ENCODE peak calls at places on chromosomes 11 and 22, in four cellular contexts. X is HepG2, T is K562, F is GM12878. E is an unnamed sample.

GRCh38 chr11:91160661-91161060 is 937.8 kb upstream of the CHORDC1 start:
- DNase-seq in X (no peak), T (no peak), F (no peak), E (no peak)

GRCh38 chr11:68989936-68990606 is 9.3 kb upstream of the MRGPRD start:
- DNase-seq in X (no peak), T (no peak), F (no peak), E (no peak)

GRCh38 chr11:132008872-132009271 is 638.5 kb downstream of the NTM start:
- DNase-seq in X (no peak), T (no peak), F (no peak), E (no peak)

GRCh38 chr22:33188316-33188715 is 130.1 kb upstream of the SYN3 start:
- DNase-seq in X (no peak), F (no peak), T (no peak), E (no peak)

GRCh38 chr11:6737872-6738466 is 33.8 kb downstream of the OR2AG2 start:
- DNase-seq in T (peak), X (peak), F (no peak), E (peak)

GRCh38 chr11:40337118-40337517 is 1122.3 kb downstream of the LRRC4C start:
- DNase-seq in X (no peak), F (no peak), T (no peak), E (peak)

GRCh38 chr11:104529916-104530315 is 366.0 kb upstream of the PDGFD start:
- DNase-seq in X (no peak), F (no peak), T (no peak), E (no peak)

GRCh38 chr22:45968003-45968650 is 8.8 kb downstream of the WNT7B start:
- DNase-seq in X (no peak), F (no peak), T (no peak), E (no peak)

GRCh38 chr11:84398017-84398626 is 1112.0 kb upstream of the CCDC90B start:
- DNase-seq in T (no peak), F (no peak), X (peak), E (no peak)

GRCh38 chr11:76193219-76193618 is 13.1 kb downstream of the WNT11 start:
- DNase-seq in X (no peak), F (no peak), T (peak), E (no peak)

GRCh38 chr11:70128435-70128906 is 50.4 kb downstream of the ANO1 start:
- DNase-seq in T (no peak), F (no peak), X (peak), E (peak)

GRCh38 chr11:123690490-123690889 is 36.1 kb upstream of the SCN3B start:
- DNase-seq in T (no peak), F (no peak), X (no peak), E (no peak)

GRCh38 chr11:64007160-64007628 is 21.0 kb downstream of the OTUB1 start:
- DNase-seq in T (peak), F (no peak), X (no peak), E (no peak)
- TF ChIP-seq MYC in T (no peak), F (no peak), X (peak), E (no peak)

GRCh38 chr11:128860571-128861361 is 6.3 kb downstream of the KCNJ1 start:
- DNase-seq in X (no peak), T (no peak), F (no peak), E (no peak)

GRCh38 chr11:128854801-128855200 is 12.3 kb downstream of the KCNJ1 start:
- DNase-seq in X (no peak), T (no peak), F (no peak), E (no peak)

GRCh38 chr11:128856241-128856640 is 10.9 kb downstream of the KCNJ1 start:
- DNase-seq in X (no peak), T (no peak), F (no peak), E (no peak)

GRCh38 chr11:128859563-128860441 is 7.3 kb downstream of the KCNJ1 start:
- DNase-seq in F (no peak), T (peak), X (peak), E (peak)

GRCh38 chr11:128857341-128857740 is 9.8 kb downstream of the KCNJ1 start:
- DNase-seq in T (no peak), X (no peak), F (no peak), E (no peak)
- H3K9ac ChIP-seq in T (no peak), X (no peak), F (no peak), E (no peak)

DNA sequence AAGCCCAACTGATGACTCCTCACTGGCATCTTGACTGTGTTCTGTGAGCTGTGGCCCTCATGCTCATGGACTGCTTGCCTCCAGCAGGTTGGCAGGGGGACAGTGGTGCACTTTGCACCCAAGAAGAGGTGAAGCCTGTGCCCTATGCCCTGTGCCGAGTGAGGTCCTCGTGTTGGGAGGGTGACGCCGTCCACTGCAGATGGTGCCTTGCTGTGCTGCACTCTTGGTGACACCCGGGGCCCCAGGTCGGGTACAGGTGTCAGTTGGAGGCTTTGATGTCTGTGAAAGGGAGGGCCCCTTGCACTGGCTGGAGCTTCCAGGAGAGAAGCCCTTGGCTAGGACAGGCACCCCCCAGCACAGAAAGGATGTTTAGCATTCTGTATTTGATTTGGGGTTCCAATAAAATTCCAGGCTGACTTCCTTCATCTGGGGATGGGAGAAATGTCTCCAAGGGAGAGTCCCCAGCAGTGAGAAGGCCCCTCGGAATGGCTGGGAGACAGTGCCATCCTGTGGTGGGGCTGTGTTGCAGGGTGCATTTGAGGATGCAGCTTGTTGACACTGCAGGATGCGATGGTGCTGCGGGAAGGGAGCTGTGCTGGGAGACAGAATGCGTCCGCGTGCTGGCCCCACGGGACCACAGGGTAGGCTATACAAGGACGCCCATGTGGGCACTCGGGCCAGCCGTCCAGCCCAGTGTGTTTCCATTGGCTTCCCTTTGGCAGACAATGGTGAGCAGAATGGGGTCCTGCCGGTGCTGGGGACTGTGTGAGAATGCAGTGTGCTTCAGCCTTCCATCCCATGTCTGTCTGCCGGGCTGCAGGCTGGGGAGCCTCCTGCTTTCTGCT is 2.5 kb upstream of the ZDHHC8 start:
- DNase-seq in X (peak), F (no peak), T (peak), E (peak)
- TF ChIP-seq CTCF in X (peak), F (peak), T (peak), E (peak)

GRCh38 chr11:44904261-44905080 is 46.2 kb downstream of the TP53I11 start:
- DNase-seq in F (no peak), X (no peak), T (peak), E (no peak)

GRCh38 chr11:44903518-44903917 is 47.2 kb downstream of the TP53I11 start:
- DNase-seq in X (no peak), F (no peak), T (no peak), E (no peak)

GRCh38 chr11:44903035-44903434 is 47.6 kb downstream of the TP53I11 start:
- DNase-seq in T (no peak), X (no peak), F (no peak), E (no peak)

GRCh38 chr11:44906641-44907040 is 44.0 kb downstream of the TP53I11 start:
- DNase-seq in X (no peak), T (peak), F (no peak), E (no peak)

GRCh38 chr11:44905131-44905866 is 45.4 kb downstream of the TP53I11 start:
- DNase-seq in T (peak), X (no peak), F (no peak), E (no peak)
- TF ChIP-seq MYC in T (no peak), X (no peak), F (no peak), E (no peak)

E was measured in endothelial cell of umbilical vein.